ENCODE peak calls at places on chromosomes 11 and 22, in nine cellular contexts. T, X, K, Y, B, W, M, Z and O are unnamed samples.

GRCh38 chr11:61764606-61765260 is 12.3 kb downstream of the MYRF start:
- DNase-seq in T (no peak), X (no peak), K (no peak), Y (no peak), B (no peak), W (no peak), M (no peak), Z (no peak), O (no peak)

GRCh38 chr11:59641156-59641555 is 25.6 kb upstream of the OSBP start:
- DNase-seq in T (peak; percentile 4), X (no peak), K (no peak), Y (no peak), B (no peak), W (no peak), M (no peak), Z (no peak), O (peak; percentile 8)

GRCh38 chr11:110960167-110960566 is 247.9 kb upstream of the ARHGAP20 start:
- DNase-seq in T (no peak), X (no peak), K (no peak), Y (no peak), B (no peak), W (no peak), M (no peak), Z (no peak), O (no peak)

GRCh38 chr11:44556735-44557409 is 8.6 kb upstream of the CD82 start:
- DNase-seq in T (peak; percentile 59), X (peak; percentile 60), K (peak; percentile 85), Y (peak; percentile 78), B (peak; percentile 78), W (peak; percentile 72), M (no peak), Z (peak; percentile 41), O (peak; percentile 33)

GRCh38 chr22:50267591-50268390 is 2.4 kb downstream of the MAPK11 start:
- DNase-seq in T (peak; percentile 38), X (peak; percentile 66), K (peak; percentile 54), Y (peak; percentile 82), B (peak; percentile 55), W (peak; percentile 53), M (no peak), Z (peak; percentile 32), O (peak; percentile 41)

GRCh38 chr22:23151827-23152226 is 6.5 kb downstream of the RAB36 start:
- DNase-seq in T (no peak), X (no peak), K (no peak), Y (no peak), B (no peak), W (no peak), M (no peak), Z (no peak), O (no peak)

GRCh38 chr22:47918936-47919505 is 1156.6 kb downstream of the TBC1D22A start:
- DNase-seq in T (no peak), X (no peak), K (no peak), Y (no peak), B (no peak), W (no peak), M (no peak), Z (no peak), O (no peak)

GRCh38 chr11:106603971-106604370 is 414.3 kb downstream of the GUCY1A2 start:
- DNase-seq in T (no peak), X (no peak), K (no peak), Y (no peak), B (no peak), W (no peak), M (no peak), Z (no peak), O (no peak)

GRCh38 chr11:133809525-133810178 is 35.7 kb downstream of the SPATA19 start:
- DNase-seq in T (no peak), X (no peak), K (no peak), Y (no peak), B (no peak), W (no peak), M (no peak), Z (no peak), O (no peak)

GRCh38 chr11:45252134-45252856 is 33.8 kb downstream of the SYT13 start:
- DNase-seq in T (peak; percentile 7), X (peak; percentile 85), K (peak; percentile 54), Y (no peak), B (peak; percentile 67), W (peak; percentile 73), M (no peak), Z (peak; percentile 26), O (peak; percentile 16)

GRCh38 chr11:2891291-2891690 is 5.7 kb upstream of the CDKN1C start:
- DNase-seq in T (no peak), X (no peak), K (peak; percentile 68), Y (no peak), B (no peak), W (peak; percentile 27), M (no peak), Z (no peak), O (no peak)

GRCh38 chr11:66969584-66970205 is 5.4 kb upstream of the C11orf86 start:
- DNase-seq in T (peak; percentile 87), X (no peak), K (no peak), Y (no peak), B (peak; percentile 77), W (peak; percentile 57), M (peak; percentile 75), Z (no peak), O (peak; percentile 80)

GRCh38 chr11:74492974-74493815 is at the start of gene LIPT2:
- DNase-seq in T (peak; percentile 95), X (peak; percentile 90), K (peak; percentile 99), Y (peak; percentile 98), B (peak; percentile 97), W (peak; percentile 98), M (peak; percentile 77), Z (peak; percentile 94), O (peak; percentile 94)

GRCh38 chr11:74492084-74492483 is 1.4 kb downstream of the LIPT2 start:
- DNase-seq in T (no peak), X (no peak), K (no peak), Y (no peak), B (no peak), W (no peak), M (no peak), Z (no peak), O (no peak)

GRCh38 chr11:74485868-74486267 is 7.7 kb downstream of the LIPT2 start:
- DNase-seq in T (no peak), X (no peak), K (no peak), Y (no peak), B (no peak), W (no peak), M (no peak), Z (no peak), O (no peak)

GRCh38 chr11:74490945-74491344 is 2.6 kb downstream of the LIPT2 start:
- DNase-seq in T (no peak), X (no peak), K (no peak), Y (no peak), B (no peak), W (no peak), M (no peak), Z (no peak), O (no peak)

GRCh38 chr11:74487875-74488274 is 5.6 kb downstream of the LIPT2 start:
- DNase-seq in T (no peak), X (no peak), K (peak; percentile 13), Y (no peak), B (peak; percentile 24), W (peak; percentile 31), M (no peak), Z (peak; percentile 28), O (no peak)
- TF ChIP-seq CTCF in T (peak; percentile 14), X (no peak), K (no peak), Y (no peak), B (peak; percentile 33), W (peak; percentile 16), M (peak; percentile 34), Z (peak; percentile 18), O (peak; percentile 51)

GRCh38 chr11:122656631-122657101 is 1.1 kb downstream of the UBASH3B start:
- DNase-seq in T (peak; percentile 56), X (peak; percentile 35), K (peak; percentile 59), Y (peak; percentile 75), B (peak; percentile 47), W (no peak), M (no peak), Z (peak; percentile 33), O (peak; percentile 24)
- TF ChIP-seq CTCF in T (peak; percentile 2), X (no peak), K (no peak), Y (no peak), B (no peak), W (no peak), M (no peak), Z (peak; percentile 9), O (peak; percentile 24)

DNA sequence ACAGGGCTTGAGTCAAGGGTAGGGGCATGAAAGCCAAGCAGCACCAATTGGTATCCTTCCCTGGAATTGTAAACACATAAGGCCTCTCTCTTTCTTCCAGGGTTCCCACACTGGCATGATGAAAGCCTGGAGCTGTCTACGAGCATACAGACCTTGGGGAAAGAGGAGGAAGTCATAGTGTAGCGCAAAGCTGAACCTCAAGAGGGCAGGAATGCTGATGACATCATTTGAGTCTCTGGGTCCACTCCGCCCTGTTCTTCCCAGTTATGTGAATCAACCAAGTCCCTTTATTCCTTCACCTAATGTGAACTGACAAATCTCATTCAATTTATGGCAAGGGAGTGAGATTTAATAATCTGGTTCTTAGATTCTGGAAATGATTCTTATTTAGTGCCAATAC is 266.4 kb upstream of the NCAM1 start:
- DNase-seq in T (no peak), X (no peak), K (no peak), Y (no peak), B (peak; percentile 9), W (peak; percentile 45), M (no peak), Z (peak; percentile 74), O (no peak)
- TF ChIP-seq CTCF in T (no peak), X (no peak), K (no peak), Y (no peak), B (no peak), W (no peak), M (no peak), Z (peak; percentile 18), O (no peak)

GRCh38 chr22:26825960-26826359 is 168.6 kb downstream of the MIAT start:
- DNase-seq in T (no peak), X (no peak), K (no peak), Y (no peak), B (no peak), W (no peak), M (no peak), Z (no peak), O (no peak)

GRCh38 chr22:26821854-26822253 is 164.5 kb downstream of the MIAT start:
- DNase-seq in T (no peak), X (no peak), K (no peak), Y (no peak), B (no peak), W (no peak), M (no peak), Z (no peak), O (no peak)

GRCh38 chr22:26826431-26826935 is 169.1 kb downstream of the MIAT start:
- DNase-seq in T (no peak), X (no peak), K (no peak), Y (no peak), B (no peak), W (no peak), M (no peak), Z (no peak), O (no peak)

GRCh38 chr22:26823966-26824365 is 166.6 kb downstream of the MIAT start:
- DNase-seq in T (no peak), X (no peak), K (no peak), Y (no peak), B (no peak), W (no peak), M (no peak), Z (no peak), O (no peak)

DNA sequence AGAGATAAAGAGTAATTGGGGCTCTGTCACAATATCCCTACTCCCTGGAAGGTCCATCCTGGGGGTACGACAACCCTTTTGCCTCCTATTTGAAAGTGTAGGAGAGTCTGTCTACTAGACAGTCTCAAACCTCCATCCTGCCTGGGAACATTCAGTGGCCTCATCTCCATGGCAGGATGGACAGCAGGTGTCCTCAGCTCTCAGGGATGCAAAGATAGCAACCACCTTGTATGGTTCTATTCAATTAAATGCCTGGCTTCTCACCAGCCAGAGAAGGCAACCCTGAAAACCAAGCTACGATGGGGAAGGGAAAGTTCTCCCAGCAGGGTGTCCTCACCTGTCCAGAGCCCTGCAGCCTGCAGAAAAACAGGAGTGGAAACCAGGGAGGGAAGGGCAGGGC is 164.9 kb downstream of the MIAT start:
- DNase-seq in T (no peak), X (no peak), K (no peak), Y (no peak), B (no peak), W (no peak), M (no peak), Z (no peak), O (no peak)
- TF ChIP-seq CTCF in T (no peak), X (no peak), K (no peak), Y (no peak), B (no peak), W (no peak), M (no peak), Z (no peak), O (no peak)